ENCODE peak calls at places on chromosomes 6 and 20, in six cellular contexts. Y is heart left ventricle, R is right atrium auricular region, A is lower lobe of right lung, D is fibroblast of the aortic adventitia, Z is tibial nerve. P is an unnamed sample.
A peak's percentile ranks its signal among the peaks of the same experiment; 100 is the strongest.

GRCh38 chr20:33444797-33445560 is 1.4 kb upstream of the SNTA1 start:
- DNase-seq in Y (peak; percentile 47), R (no peak), A (no peak), D (no peak), Z (no peak), P (peak; percentile 29)

GRCh38 chr20:46557231-46557956 is 6.9 kb upstream of the OCSTAMP start:
- DNase-seq in Y (no peak), R (no peak), A (no peak), D (peak; percentile 70), Z (no peak), P (peak; percentile 60)

GRCh38 chr20:58097943-58098342 is 130.5 kb downstream of the ANKRD60 start:
- DNase-seq in Y (no peak), R (peak; percentile 34), A (no peak), D (no peak), Z (no peak), P (no peak)

GRCh38 chr6:82040405-82041221 is 206.9 kb downstream of the IBTK start:
- DNase-seq in Y (no peak), R (no peak), A (no peak), D (peak; percentile 84), Z (no peak), P (peak; percentile 79)

GRCh38 chr6:133890941-133891813 is 2.3 kb downstream of the TCF21 start:
- DNase-seq in Y (peak; percentile 55), R (no peak), A (peak; percentile 51), D (peak; percentile 49), Z (no peak), P (peak; percentile 46)

GRCh38 chr6:142966294-142966693 is 21.3 kb upstream of the HIVEP2 start:
- DNase-seq in Y (no peak), R (no peak), A (no peak), D (no peak), Z (no peak), P (no peak)

GRCh38 chr20:51220293-51220706 is 197.4 kb upstream of the KCNG1 start:
- DNase-seq in Y (no peak), R (no peak), A (peak; percentile 61), D (peak; percentile 10), Z (no peak), P (peak; percentile 26)

GRCh38 chr6:17233531-17233930 is 47.6 kb upstream of the RBM24 start:
- DNase-seq in Y (no peak), R (no peak), A (no peak), D (no peak), Z (no peak), P (peak; percentile 25)

GRCh38 chr20:47181056-47181862 is 175.2 kb downstream of the ZMYND8 start:
- DNase-seq in Y (no peak), R (no peak), A (no peak), D (peak; percentile 66), Z (no peak), P (peak; percentile 85)

GRCh38 chr6:69026243-69026642 is 391.2 kb downstream of the ADGRB3 start:
- DNase-seq in Y (no peak), R (no peak), A (no peak), D (peak; percentile 2), Z (no peak), P (peak; percentile 49)

GRCh38 chr6:101516553-101516952 is 123.0 kb downstream of the GRIK2 start:
- DNase-seq in Y (no peak), R (no peak), A (no peak), D (no peak), Z (no peak), P (no peak)
- H3K4me3 ChIP-seq in Y (no peak overlapping the region), R (no peak overlapping the region), A (no peak overlapping the region), D (no peak overlapping the region), Z (no peak overlapping the region), P (no peak overlapping the region)

GRCh38 chr6:129732034-129732433 is 22.1 kb upstream of the ARHGAP18 start:
- DNase-seq in Y (no peak), R (no peak), A (no peak), D (peak; percentile 33), Z (no peak), P (no peak)

GRCh38 chr6:129731396-129731795 is 21.4 kb upstream of the ARHGAP18 start:
- DNase-seq in Y (no peak), R (no peak), A (no peak), D (no peak), Z (no peak), P (no peak)

GRCh38 chr6:129732542-129732941 is 22.6 kb upstream of the ARHGAP18 start:
- DNase-seq in Y (no peak), R (no peak), A (no peak), D (no peak), Z (no peak), P (no peak)

GRCh38 chr6:129730477-129731165 is 20.6 kb upstream of the ARHGAP18 start:
- DNase-seq in Y (no peak), R (no peak), A (no peak), D (peak; percentile 46), Z (no peak), P (peak; percentile 69)

DNA sequence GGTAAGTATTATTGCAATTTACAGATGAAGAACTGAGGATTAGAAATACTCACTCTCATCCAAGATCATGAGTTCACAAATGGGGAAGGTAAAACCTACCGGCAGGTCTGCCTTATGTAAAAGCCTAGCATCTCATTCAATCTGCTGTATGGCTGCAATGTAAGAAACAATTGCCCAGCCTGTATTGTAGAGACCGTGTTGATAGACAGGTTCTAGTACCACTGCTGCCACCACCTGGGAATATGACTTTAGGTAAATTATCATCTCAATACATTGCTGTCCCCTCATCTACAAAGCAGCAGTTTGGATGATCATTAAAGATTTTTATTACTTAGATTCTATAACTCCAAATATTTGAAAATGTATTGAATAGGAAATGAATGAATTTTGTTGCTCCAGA is 23.3 kb upstream of the ARHGAP18 start:
- DNase-seq in Y (no peak), R (no peak), A (no peak), D (no peak), Z (no peak), P (no peak)
- TF ChIP-seq CTCF in Y (no peak), R (no peak), A (no peak), D (no peak), Z (no peak), P (no peak)

DNA sequence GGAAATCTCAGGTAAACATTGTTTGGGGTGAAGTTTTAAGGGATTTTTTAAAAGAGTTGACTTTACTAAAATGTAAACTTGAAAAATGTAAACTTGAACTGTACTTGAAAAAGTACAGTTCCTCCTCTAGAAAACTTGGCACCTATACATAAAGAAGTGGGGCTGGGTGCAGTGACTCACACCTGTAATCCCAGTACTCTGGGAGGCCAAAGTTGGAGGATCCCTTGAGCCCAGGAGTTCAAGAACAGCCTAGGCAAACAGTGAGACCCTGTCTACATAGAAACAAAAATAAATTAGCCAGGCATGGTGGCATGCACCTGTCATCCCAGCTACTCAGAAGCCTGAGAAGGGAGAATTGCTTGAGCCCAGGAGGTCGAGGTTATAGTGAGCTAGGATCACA is 7.2 kb downstream of the BTBD9 start:
- DNase-seq in Y (no peak), R (no peak), A (no peak), D (no peak), Z (no peak), P (no peak)
- H3K4me3 ChIP-seq in Y (no peak overlapping the region), R (no peak overlapping the region), A (no peak overlapping the region), D (no peak overlapping the region), Z (no peak overlapping the region), P (no peak overlapping the region)

GRCh38 chr6:29680904-29681303 is at the start of gene ZFP57:
- DNase-seq in Y (no peak), R (no peak), A (no peak), D (no peak), Z (no peak), P (no peak)

GRCh38 chr6:29680416-29680815 is 536 bp downstream of the ZFP57 start:
- DNase-seq in Y (no peak), R (no peak), A (no peak), D (no peak), Z (no peak), P (no peak)

GRCh38 chr6:29681811-29682210 is 859 bp upstream of the ZFP57 start:
- DNase-seq in Y (no peak), R (no peak), A (no peak), D (no peak), Z (no peak), P (no peak)

GRCh38 chr6:29679962-29680361 is 990 bp downstream of the ZFP57 start:
- DNase-seq in Y (no peak), R (no peak), A (no peak), D (no peak), Z (no peak), P (no peak)

GRCh38 chr6:29685718-29686326 is 4.9 kb upstream of the ZFP57 start:
- DNase-seq in Y (peak; percentile 59), R (no peak), A (no peak), D (no peak), Z (no peak), P (no peak)
- TF ChIP-seq CTCF in Y (peak; percentile 27), R (peak; percentile 30), A (no peak), D (no peak), Z (no peak), P (peak; percentile 18)

GRCh38 chr6:30879684-30880427 is 4.5 kb upstream of the DDR1 start:
- DNase-seq in Y (no peak), R (no peak), A (no peak), D (no peak), Z (no peak), P (peak; percentile 31)
- H3K4me3 ChIP-seq in Y (no peak overlapping the region), R (no peak overlapping the region), A (no peak overlapping the region), D (no peak overlapping the region), Z (no peak overlapping the region), P (no peak overlapping the region)

DNA sequence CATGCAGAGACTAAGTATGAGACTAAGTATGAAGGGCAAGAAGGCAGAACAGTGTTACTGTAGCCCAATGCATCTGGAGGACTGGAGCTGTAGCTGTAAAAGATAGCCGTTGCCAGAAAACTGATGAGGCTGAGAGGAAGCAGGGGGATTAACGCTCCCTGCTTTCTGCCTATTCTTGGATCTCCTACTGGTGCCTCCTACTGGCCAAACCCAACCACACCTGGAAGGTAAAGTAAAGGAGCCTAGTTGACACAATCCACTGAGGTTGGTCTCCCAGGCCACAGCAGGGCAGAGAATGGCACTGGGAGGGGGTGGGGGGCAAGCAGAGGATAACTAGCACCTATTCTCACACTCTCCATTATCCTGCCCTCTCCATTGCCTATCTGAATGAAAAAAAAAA is 105.0 kb upstream of the MRPS10 start:
- DNase-seq in Y (no peak), R (no peak), A (no peak), D (no peak), Z (no peak), P (no peak)
- TF ChIP-seq CTCF in Y (no peak), R (no peak), A (no peak), D (no peak), Z (no peak), P (peak; percentile 12)

GRCh38 chr6:54273214-54273820 is 34.9 kb upstream of the TINAG start:
- DNase-seq in Y (no peak), R (no peak), A (no peak), D (no peak), Z (no peak), P (no peak)

DNA sequence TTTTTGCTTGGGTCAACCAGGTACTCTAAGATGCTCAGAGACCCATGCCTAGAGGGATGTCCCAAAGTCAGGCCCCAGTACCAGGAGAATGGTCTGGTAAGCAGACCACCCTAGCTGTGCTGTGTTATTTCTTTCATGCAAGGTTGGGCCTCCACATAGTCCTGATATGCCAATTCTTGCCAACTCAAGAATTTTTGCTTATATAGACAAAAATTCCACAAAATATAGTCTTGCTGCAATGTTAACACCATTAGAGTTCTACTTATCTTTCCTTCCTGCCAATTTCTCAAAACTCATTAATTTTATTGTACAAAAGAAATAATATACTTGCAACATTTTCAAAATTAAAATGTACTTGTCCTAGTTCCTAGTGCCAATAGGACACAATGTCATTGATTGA is 33.9 kb upstream of the TINAG start:
- DNase-seq in Y (no peak), R (no peak), A (no peak), D (no peak), Z (no peak), P (no peak)
- H3K4me3 ChIP-seq in Y (no peak overlapping the region), R (no peak overlapping the region), A (no peak overlapping the region), D (no peak overlapping the region), Z (no peak overlapping the region), P (no peak overlapping the region)